ENCODE peak calls at places on chromosomes 12 and 14, in four cellular contexts. C is NCI-H2081; S is activated CD4-positive, alpha-beta T cell treated with anti-CD3 and anti-CD28 coated beads, Interleukin-2, amount 50 U/mL, for 4 hours; K is stimulated activated CD8-positive, alpha-beta memory T cell treated with anti-CD3 and anti-CD28 coated beads, Interleukin-4, amount 100 ng/mL, for 24 hours. P is an unnamed sample.

GRCh38 chr12:62767946-62768345 is 167.0 kb downstream of the PPM1H start:
- DNase-seq in C (no peak), K (no peak), S (no peak), P (no peak)

GRCh38 chr12:12488296-12488695 is 74.4 kb downstream of the DUSP16 start:
- DNase-seq in C (no peak), S (no peak), K (no peak), P (no peak)

GRCh38 chr12:127060310-127060847 is 1206.6 kb upstream of the TMEM132C start:
- DNase-seq in C (no peak), K (no peak), S (no peak), P (no peak)

GRCh38 chr12:122021822-122022392 is at the start of gene BCL7A:
- DNase-seq in C (peak), K (no peak), S (peak), P (peak)

GRCh38 chr12:118855858-118856257 is 125.5 kb upstream of the SRRM4 start:
- DNase-seq in S (no peak), C (no peak), K (no peak), P (no peak)

GRCh38 chr12:71551529-71551928 is 111.9 kb downstream of the LGR5 start:
- DNase-seq in C (peak), S (no peak), K (no peak), P (no peak)

GRCh38 chr12:75364918-75365317 is 26.0 kb upstream of the GLIPR1L2 start:
- DNase-seq in K (no peak), C (no peak), S (no peak), P (no peak)

GRCh38 chr12:43676183-43676813 is 82.3 kb downstream of the PUS7L start:
- DNase-seq in K (no peak), C (peak), S (no peak), P (no peak)

GRCh38 chr12:45543887-45544286 is 185.6 kb upstream of the ARID2 start:
- DNase-seq in C (peak), K (peak), S (peak), P (no peak)

GRCh38 chr12:67797316-67797741 is 148.8 kb downstream of the DYRK2 start:
- DNase-seq in K (no peak), S (no peak), C (no peak), P (no peak)

GRCh38 chr12:92191061-92191460 is 45.4 kb upstream of the BTG1 start:
- DNase-seq in C (no peak), K (no peak), S (no peak), P (no peak)

GRCh38 chr12:112852810-112853209 is 54.0 kb upstream of the OAS1 start:
- DNase-seq in C (no peak), K (no peak), S (no peak), P (no peak)

GRCh38 chr14:88986146-88986841 is 161.8 kb downstream of the TTC8 start:
- DNase-seq in C (no peak), K (no peak), S (no peak), P (no peak)

GRCh38 chr12:18430425-18431048 is 169.2 kb downstream of the PIK3C2G start:
- DNase-seq in K (no peak), S (no peak), C (peak), P (no peak)

GRCh38 chr14:26820101-26820500 is 222.3 kb upstream of the NOVA1 start:
- DNase-seq in S (no peak), K (no peak), C (peak), P (no peak)

GRCh38 chr12:57624441-57625220 is 8.4 kb downstream of the B4GALNT1 start:
- DNase-seq in K (no peak), C (no peak), S (no peak), P (no peak)

GRCh38 chr14:95155044-95155443 is 2.3 kb downstream of the DICER1 start:
- DNase-seq in K (no peak), S (no peak), C (no peak), P (no peak)

GRCh38 chr14:53748691-53749090 is 207.9 kb downstream of the BMP4 start:
- DNase-seq in C (no peak), K (no peak), S (no peak), P (no peak)

GRCh38 chr14:103755060-103755459 is 39.5 kb downstream of the ZFYVE21 start:
- DNase-seq in K (no peak), S (no peak), C (no peak), P (no peak)

GRCh38 chr12:26010293-26010821 is 51.9 kb downstream of the RASSF8 start:
- DNase-seq in S (no peak), C (no peak), K (no peak), P (no peak)

GRCh38 chr14:84544486-84544885 is 985.5 kb upstream of the FLRT2 start:
- DNase-seq in K (no peak), C (no peak), S (no peak), P (no peak)

GRCh38 chr12:12723681-12724420 is 6.7 kb downstream of the CDKN1B start:
- DNase-seq in S (peak), K (no peak), C (no peak), P (peak)

GRCh38 chr14:105084741-105085571 is 19.7 kb upstream of the GPR132 start:
- DNase-seq in K (no peak), C (no peak), S (no peak), P (no peak)

GRCh38 chr12:80714055-80714454 is 2.7 kb upstream of the MYF5 start:
- DNase-seq in C (no peak), S (no peak), K (no peak), P (no peak)

GRCh38 chr12:14416658-14417057 is 51.2 kb downstream of the ATF7IP start:
- DNase-seq in S (no peak), C (peak), K (no peak), P (no peak)

GRCh38 chr14:75274899-75275569 is 3.6 kb upstream of the FOS start:
- DNase-seq in C (no peak), K (no peak), S (peak), P (no peak)

GRCh38 chr14:66295386-66295785 is 190.8 kb upstream of the CCDC196 start:
- DNase-seq in C (no peak), K (no peak), S (no peak), P (no peak)

GRCh38 chr14:68593806-68594536 is 198.9 kb downstream of the ZFP36L1 start:
- DNase-seq in C (no peak), K (no peak), S (no peak), P (peak)

GRCh38 chr12:47068539-47068938 is 10.9 kb upstream of the PCED1B start:
- DNase-seq in K (no peak), C (no peak), S (no peak), P (no peak)

GRCh38 chr12:130960787-130961186 is 7.1 kb downstream of the ADGRD1 start:
- DNase-seq in C (no peak), S (no peak), K (no peak), P (no peak)

GRCh38 chr12:5480953-5481300 is 49.0 kb downstream of the NTF3 start:
- DNase-seq in K (no peak), S (no peak), C (no peak), P (no peak)

P was measured in upper lobe of left lung.